ENCODE peak calls at places on chromosomes 3 and 15, in four cellular contexts. W, Q, X and G are unnamed samples.

GRCh38 chr15:71278989-71279756 is 163.9 kb downstream of the THSD4 start:
- DNase-seq in Q (no peak), X (peak), W (no peak), G (no peak)

GRCh38 chr3:73804204-73804603 is 179.5 kb upstream of the PDZRN3 start:
- DNase-seq in Q (no peak), W (peak), X (no peak), G (no peak)

GRCh38 chr3:168044049-168044448 is 51.7 kb downstream of the GOLIM4 start:
- DNase-seq in Q (no peak), W (no peak), X (no peak), G (no peak)

GRCh38 chr3:138426211-138426610 is 8.2 kb upstream of the ESYT3 start:
- DNase-seq in Q (no peak), X (no peak), W (no peak), G (peak)

GRCh38 chr3:55591893-55592292 is 104.8 kb upstream of the WNT5A start:
- DNase-seq in X (no peak), W (no peak), Q (no peak), G (no peak)

GRCh38 chr3:46561951-46562350 is 4.2 kb downstream of the LRRC2 start:
- DNase-seq in Q (no peak), W (no peak), X (no peak), G (no peak)

GRCh38 chr3:139326707-139327106 is 17.1 kb upstream of the MRPS22 start:
- DNase-seq in Q (no peak), X (no peak), W (no peak), G (no peak)

GRCh38 chr3:33543600-33543999 is 103.4 kb upstream of the UBP1 start:
- DNase-seq in W (no peak), X (no peak), Q (no peak), G (no peak)

GRCh38 chr15:38853608-38854007 is 289.0 kb upstream of the RASGRP1 start:
- DNase-seq in W (no peak), X (no peak), Q (no peak), G (peak)

GRCh38 chr3:44104668-44105321 is 136.9 kb upstream of the TOPAZ1 start:
- DNase-seq in X (no peak), W (no peak), Q (no peak), G (no peak)

GRCh38 chr3:55884066-55884465 is 397.0 kb upstream of the WNT5A start:
- DNase-seq in W (no peak), X (no peak), Q (no peak), G (no peak)